ENCODE peak calls at places on chromosome 9, in seven cellular contexts. C is B cell, N is body of pancreas, F is DND-41, A is HepG2, P is lower leg skin, T is heart left ventricle. O is an unnamed sample.

GRCh38 chr9:86854898-86855523 is 92.3 kb downstream of the GAS1 start:
- DNase-seq in C (no peak), N (peak), F (no peak), A (peak), P (no peak), T (no peak), O (no peak)

GRCh38 chr9:19375536-19375935 is 4.5 kb downstream of the RPS6 start:
- DNase-seq in C (no peak), N (no peak), F (no peak), A (no peak), P (no peak), T (no peak), O (no peak)

GRCh38 chr9:13791816-13792215 is 512.3 kb upstream of the MPDZ start:
- DNase-seq in C (no peak), N (no peak), F (no peak), A (peak), P (no peak), T (no peak), O (no peak)

GRCh38 chr9:103821115-103821514 is 273.0 kb upstream of the SMC2 start:
- DNase-seq in C (no peak), N (no peak), F (no peak), A (no peak), P (no peak), T (no peak), O (no peak)

GRCh38 chr9:16784002-16784401 is 86.5 kb downstream of the BNC2 start:
- DNase-seq in C (no peak), N (no peak), F (no peak), A (no peak), P (no peak), T (no peak), O (no peak)

GRCh38 chr9:107906074-107906473 is 416.5 kb upstream of the KLF4 start:
- DNase-seq in C (peak), N (no peak), F (no peak), A (no peak), P (no peak), T (no peak), O (no peak)

GRCh38 chr9:135799261-135799660 is 97.3 kb downstream of the KCNT1 start:
- DNase-seq in C (no peak), N (no peak), F (no peak), A (no peak), P (no peak), T (no peak), O (no peak)

GRCh38 chr9:120348951-120349429 is 231.0 kb downstream of the CDK5RAP2 start:
- DNase-seq in C (peak), N (peak), F (peak), A (peak), P (no peak), T (no peak), O (no peak)

GRCh38 chr9:130997925-130998595 is 10.9 kb upstream of the LAMC3 start:
- DNase-seq in C (peak), N (peak), F (peak), A (peak), P (no peak), T (peak), O (peak)

GRCh38 chr9:97906236-97906831 is 16.0 kb downstream of the TRMO start:
- DNase-seq in C (peak), N (no peak), F (no peak), A (no peak), P (no peak), T (peak), O (no peak)

GRCh38 chr9:124696101-124696500 is 75.0 kb downstream of the NR6A1 start:
- DNase-seq in C (no peak), N (no peak), F (no peak), A (peak), P (no peak), T (no peak), O (no peak)

GRCh38 chr9:127809562-127810377 is 7.1 kb downstream of the FPGS start:
- DNase-seq in C (no peak), N (no peak), F (no peak), A (no peak), P (no peak), T (no peak), O (no peak)

DNA sequence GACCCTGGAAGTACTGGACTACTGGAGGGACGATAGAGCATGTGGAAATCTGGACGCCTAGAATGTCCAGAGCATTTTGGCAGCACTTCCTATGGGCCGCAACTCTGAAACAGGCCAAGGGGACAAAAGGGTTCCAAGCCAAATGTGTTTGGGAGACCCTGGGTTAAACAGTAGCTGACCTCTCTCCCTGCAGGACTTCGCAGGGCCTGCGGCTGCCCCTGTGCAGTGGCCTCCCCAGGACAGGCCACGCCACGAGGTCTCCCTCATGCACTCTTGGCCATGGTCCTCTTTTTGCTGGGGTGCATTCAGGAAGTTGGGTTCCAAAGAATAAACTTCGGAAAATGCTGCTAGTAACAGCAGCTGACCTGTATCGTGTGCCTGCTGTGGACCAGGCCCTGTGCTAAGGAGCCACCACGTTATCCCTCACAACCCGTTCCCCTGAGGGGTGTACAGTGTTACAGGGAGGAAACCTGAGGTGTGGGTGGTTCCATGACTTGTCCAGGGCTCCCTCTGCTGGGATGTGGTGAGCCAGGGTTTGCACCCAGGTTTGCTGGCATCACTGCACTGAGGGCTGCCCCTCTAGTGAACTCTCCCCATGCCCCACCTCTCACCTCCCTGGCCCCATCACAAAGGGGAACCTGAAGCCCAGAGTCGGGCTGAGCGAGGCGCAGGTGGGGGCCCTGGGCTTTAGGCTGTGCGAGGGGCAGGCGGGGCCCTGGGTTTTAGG is 79.4 kb downstream of the AMBP start:
- DNase-seq in C (no peak), N (no peak), F (no peak), A (no peak), P (peak), T (peak), O (no peak)
- TF ChIP-seq CTCF in C (no peak), N (no peak), F (peak), A (peak), P (no peak), T (no peak), O (no peak)

DNA sequence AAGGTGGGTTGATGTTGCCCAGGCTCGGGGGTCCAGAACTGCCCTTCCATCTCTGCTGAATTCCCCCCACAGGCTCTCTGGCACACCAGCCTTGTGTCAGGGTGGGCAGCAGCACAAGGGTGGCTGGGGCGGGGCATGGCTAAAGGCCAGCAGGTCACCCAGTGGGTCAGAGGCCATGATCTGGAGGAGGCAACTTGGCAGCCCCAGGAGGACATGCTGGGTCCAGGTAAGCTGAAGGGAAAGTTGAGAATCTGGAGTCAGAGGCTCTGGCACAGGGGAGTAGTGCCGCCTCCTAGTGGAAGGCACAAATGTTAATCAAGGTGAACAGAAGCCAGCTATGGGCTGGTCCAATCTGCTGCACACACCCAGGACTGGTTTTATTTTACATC is 6.2 kb downstream of the TMEM8B start:
- DNase-seq in C (no peak), N (no peak), F (peak), A (no peak), P (no peak), T (no peak), O (no peak)
- TF ChIP-seq CTCF in C (no peak), N (peak), F (peak), A (no peak), P (no peak), T (no peak), O (no peak)

GRCh38 chr9:21527579-21527978 is 45.5 kb upstream of the IFNE start:
- DNase-seq in C (peak), N (no peak), F (peak), A (no peak), P (no peak), T (no peak), O (no peak)
- TF ChIP-seq CTCF in C (no peak), N (no peak), F (peak), A (no peak), P (no peak), T (no peak), O (no peak)

DNA sequence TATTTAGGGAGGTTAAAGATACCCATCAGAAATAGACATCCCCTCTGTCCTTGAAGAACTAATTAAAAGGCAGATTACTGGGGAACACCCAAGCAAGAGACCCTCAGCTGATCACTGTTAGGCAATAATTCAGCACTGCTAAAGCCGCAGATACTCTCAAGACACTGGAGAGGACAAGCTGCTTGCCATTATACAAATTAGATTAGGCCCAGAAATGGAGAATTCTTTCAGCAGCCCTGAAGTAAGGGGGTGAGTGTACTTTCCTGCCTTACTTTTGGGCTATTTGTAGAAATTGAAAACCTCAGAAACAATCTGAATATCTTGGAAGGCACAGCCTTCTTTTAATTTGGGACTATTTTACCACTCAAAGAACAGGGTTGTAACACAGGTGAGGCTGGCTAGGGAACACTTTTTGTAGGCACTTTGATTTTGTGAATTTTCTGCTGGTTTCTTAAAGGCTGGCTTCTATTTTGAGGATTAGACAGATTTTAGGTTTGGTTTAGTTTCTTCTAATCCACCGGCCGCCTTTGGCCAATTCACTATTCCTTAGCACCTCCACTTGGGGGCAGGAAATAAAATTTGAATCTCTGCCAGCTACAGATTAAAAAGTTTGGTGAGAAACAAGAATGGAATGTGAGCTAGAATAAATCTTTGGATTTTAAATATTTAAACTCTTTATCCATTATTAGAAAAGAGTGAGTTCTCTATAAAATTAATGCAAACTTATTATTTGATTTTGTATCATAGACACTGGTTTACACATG is 106.0 kb downstream of the SMARCA2 start:
- DNase-seq in C (no peak), N (no peak), F (no peak), A (no peak), P (no peak), T (no peak), O (no peak)
- TF ChIP-seq CTCF in C (no peak), N (peak), F (no peak), A (no peak), P (no peak), T (no peak), O (no peak)

GRCh38 chr9:83327323-83327722 is 210.9 kb downstream of the FRMD3 start:
- DNase-seq in C (no peak), N (no peak), F (no peak), A (peak), P (no peak), T (no peak), O (no peak)
- TF ChIP-seq CTCF in C (no peak), N (no peak), F (no peak), A (peak), P (no peak), T (no peak), O (no peak)

O was measured in tibial artery.